ENCODE peak calls at places on chromosomes 11 and 22, in eight cellular contexts. U is esophagus squamous epithelium, E is breast epithelium, X is HepG2, Q is body of pancreas, A is HCT116, K is ovary, M is A549. T is an unnamed sample.

GRCh38 chr11:20097319-20098221 is 62.7 kb downstream of the DBX1 start:
- DNase-seq in M (no peak), X (no peak), A (no peak), K (no peak), U (no peak), E (no peak), Q (no peak), T (peak; percentile 65)

GRCh38 chr22:43745783-43746356 is 66.2 kb downstream of the EFCAB6 start:
- DNase-seq in A (no peak), K (no peak), Q (no peak), M (no peak), X (no peak), E (no peak), U (no peak), T (no peak)

GRCh38 chr11:65452806-65453490 is 30.4 kb downstream of the NEAT1 start:
- DNase-seq in Q (no peak), M (peak; percentile 65), A (no peak), X (no peak), E (peak; percentile 35), U (no peak), K (no peak), T (peak; percentile 56)

GRCh38 chr11:29131055-29131454 is 885.8 kb downstream of the KCNA4 start:
- DNase-seq in Q (no peak), K (no peak), M (no peak), X (no peak), A (no peak), E (no peak), U (no peak), T (no peak)

GRCh38 chr22:19879248-19879575 is 24.5 kb upstream of the GNB1L start:
- DNase-seq in U (no peak), M (no peak), A (no peak), K (no peak), E (no peak), Q (peak; percentile 6), X (no peak), T (peak; percentile 0)

GRCh38 chr11:67283490-67283963 is 5.6 kb upstream of the ANKRD13D start:
- DNase-seq in E (no peak), M (no peak), A (no peak), K (no peak), X (no peak), U (no peak), Q (peak; percentile 10), T (peak; percentile 3)

GRCh38 chr11:802018-802617 is 2.9 kb downstream of the PIDD1 start:
- DNase-seq in X (no peak), E (no peak), M (no peak), K (no peak), U (no peak), Q (no peak), A (no peak), T (no peak)

GRCh38 chr22:41762980-41763779 is 37.3 kb upstream of the CCDC134 start:
- DNase-seq in E (no peak), X (peak; percentile 39), M (peak; percentile 48), U (no peak), A (peak; percentile 28), Q (no peak), K (no peak), T (no peak)

GRCh38 chr22:22228421-22228820 is 16.2 kb upstream of the VPREB1 start:
- DNase-seq in E (no peak), K (no peak), M (no peak), A (no peak), U (no peak), Q (no peak), X (no peak), T (no peak)

GRCh38 chr11:55819330-55819729 is at the start of gene OR5D18:
- DNase-seq in X (no peak), Q (no peak), E (no peak), U (no peak), K (no peak), A (no peak), M (no peak), T (no peak)

GRCh38 chr11:72781063-72781312 is 12.9 kb downstream of the STARD10 start:
- DNase-seq in A (no peak), X (no peak), Q (peak; percentile 82), U (no peak), K (no peak), E (peak; percentile 71), M (no peak), T (peak; percentile 71)

GRCh38 chr11:11628651-11629050 is 6.8 kb upstream of the GALNT18 start:
- DNase-seq in X (no peak), E (no peak), K (no peak), A (no peak), U (no peak), Q (no peak), M (no peak), T (no peak)

GRCh38 chr11:12706531-12707499 is 32.6 kb downstream of the TEAD1 start:
- DNase-seq in E (no peak), U (no peak), X (peak; percentile 57), Q (peak; percentile 42), K (no peak), A (no peak), M (no peak), T (no peak)

GRCh38 chr22:22820626-22821025 is 67.0 kb upstream of the IGLL5 start:
- DNase-seq in M (no peak), K (no peak), U (no peak), E (no peak), X (no peak), A (no peak), Q (no peak), T (no peak)

GRCh38 chr22:36763576-36763975 is 12.3 kb downstream of the IFT27 start:
- DNase-seq in E (peak; percentile 46), A (no peak), U (no peak), X (no peak), Q (peak; percentile 27), M (no peak), K (peak; percentile 2), T (no peak)

GRCh38 chr22:17772249-17772962 is 1.9 kb downstream of the BID start:
- DNase-seq in M (no peak), Q (peak; percentile 12), E (no peak), X (no peak), U (no peak), K (peak; percentile 18), A (no peak), T (no peak)

GRCh38 chr11:102559839-102560238 is 29.3 kb upstream of the MMP7 start:
- DNase-seq in Q (no peak), M (no peak), E (no peak), U (no peak), A (no peak), X (no peak), K (no peak), T (no peak)

GRCh38 chr22:47204002-47204979 is 441.8 kb downstream of the TBC1D22A start:
- DNase-seq in M (no peak), K (peak; percentile 75), U (no peak), A (no peak), Q (peak; percentile 3), X (no peak), E (peak; percentile 48), T (no peak)

GRCh38 chr22:47206185-47206584 is 443.7 kb downstream of the TBC1D22A start:
- DNase-seq in K (no peak), X (no peak), A (no peak), Q (no peak), E (no peak), M (no peak), U (no peak), T (no peak)

GRCh38 chr22:47203554-47203991 is 441.1 kb downstream of the TBC1D22A start:
- DNase-seq in E (no peak), K (peak; percentile 79), M (no peak), Q (peak; percentile 12), U (no peak), X (no peak), A (no peak), T (no peak)

GRCh38 chr22:47205562-47205961 is 443.1 kb downstream of the TBC1D22A start:
- DNase-seq in A (no peak), E (no peak), X (no peak), M (no peak), K (peak; percentile 13), Q (no peak), U (no peak), T (no peak)

DNA sequence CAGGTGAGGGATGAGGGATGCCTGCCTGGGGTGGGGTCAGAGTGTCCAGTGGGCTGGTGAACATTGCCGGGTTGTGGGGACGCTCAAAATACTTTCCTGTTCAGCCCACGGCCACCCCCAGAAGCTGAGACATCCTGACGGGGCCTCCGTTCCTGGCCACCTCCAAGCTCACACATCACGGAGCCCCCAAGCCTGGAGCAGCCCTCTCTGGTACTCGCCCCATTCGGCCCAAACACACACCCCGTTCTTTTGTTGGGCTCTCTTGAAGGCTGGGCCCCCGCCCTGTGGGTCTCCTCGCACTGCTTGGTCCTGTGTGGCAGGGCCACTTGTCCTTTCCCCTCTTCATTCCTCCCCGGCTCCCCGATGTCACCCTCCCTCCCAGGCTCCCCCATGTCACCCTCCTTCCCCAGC is 442.6 kb downstream of the TBC1D22A start:
- DNase-seq in X (no peak), K (peak; percentile 21), M (no peak), U (no peak), E (no peak), A (no peak), Q (no peak), T (no peak)
- H3K9me3 ChIP-seq in X (no peaks in the 10 kb centered on the region), K (no peaks in the 10 kb centered on the region), M (no peaks in the 10 kb centered on the region), U (no peaks in the 10 kb centered on the region), E (no peaks in the 10 kb centered on the region), A (no peaks in the 10 kb centered on the region), Q (no peaks in the 10 kb centered on the region), T (no peaks in the 10 kb centered on the region)

DNA sequence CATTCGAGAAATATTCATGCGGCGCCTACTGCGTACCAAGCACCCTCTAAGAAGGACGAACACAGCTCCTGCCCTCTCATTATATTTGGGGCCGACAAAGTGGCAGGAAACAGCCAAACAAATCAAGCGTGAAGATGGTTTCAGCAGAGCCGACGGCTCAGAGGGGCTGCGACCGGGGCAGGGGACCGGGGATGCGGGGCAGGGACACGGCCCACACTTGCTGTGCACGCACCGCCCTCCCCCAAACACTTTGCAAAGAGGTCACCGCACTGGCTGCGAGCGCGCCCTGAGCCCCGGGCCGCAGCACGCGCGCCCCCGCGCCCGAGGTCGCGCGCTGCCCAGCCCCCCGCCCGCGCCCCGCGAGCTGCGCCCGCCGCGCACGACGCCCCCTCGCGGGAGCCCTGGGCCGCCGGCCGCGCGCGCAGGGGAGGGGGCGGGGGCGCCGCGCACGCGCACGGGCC is 255 bp upstream of the SYNGR1 start:
- DNase-seq in A (no peak), E (no peak), K (peak; percentile 77), M (no peak), U (no peak), Q (peak; percentile 41), X (no peak), T (peak; percentile 14)
- TF ChIP-seq CTCF in A (no peak), E (no peak), K (no peak), M (no peak), U (no peak), Q (no peak), X (no peak), T (no peak)

DNA sequence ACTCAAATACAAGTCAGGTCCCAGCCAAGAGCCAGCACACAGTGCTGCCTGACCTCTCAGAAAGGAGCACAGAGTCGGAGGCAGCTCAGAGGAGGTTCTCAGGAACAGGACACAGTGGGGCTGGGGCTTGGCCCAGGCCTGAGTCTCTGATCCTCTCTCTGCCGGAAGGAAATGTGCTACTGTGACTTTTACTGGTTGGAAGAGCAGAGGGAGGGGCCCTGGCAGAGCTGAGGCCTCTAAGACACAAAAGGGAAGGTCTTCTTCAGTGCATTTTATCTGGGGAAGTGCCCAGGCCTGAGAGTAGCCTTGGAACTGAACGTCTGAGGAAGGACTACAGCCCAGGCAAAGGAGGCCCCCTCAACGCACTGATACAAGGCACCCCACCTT is 16.2 kb upstream of the CASTOR1 start:
- DNase-seq in E (no peak), K (no peak), M (no peak), Q (peak; percentile 51), X (no peak), U (no peak), A (no peak), T (peak; percentile 46)
- TF ChIP-seq POLR2A in E (peak; percentile 19), K (no peak), M (no peak), Q (peak; percentile 20), X (no peak), U (no peak), A (no peak), T (peak; percentile 16)

GRCh38 chr11:85758026-85758425 is 52.9 kb downstream of the SYTL2 start:
- DNase-seq in U (no peak), E (no peak), X (no peak), M (no peak), Q (no peak), A (no peak), K (no peak), T (no peak)
- H3K9me3 ChIP-seq in U (no peaks in the 10 kb centered on the region), E (no peaks in the 10 kb centered on the region), X (no peaks in the 10 kb centered on the region), M (no peaks in the 10 kb centered on the region), Q (no peaks in the 10 kb centered on the region), A (no peaks in the 10 kb centered on the region), K (no peaks in the 10 kb centered on the region), T (no peaks in the 10 kb centered on the region)

T was measured in thyroid gland.